ENCODE peak calls at places on chromosomes 1 and 21, in five cellular contexts. P is HEK293T, A is H1, M is GM12878, T is HepG2. H is an unnamed sample.

GRCh38 chr1:7549277-7549676 is 221.8 kb upstream of the VAMP3 start:
- DNase-seq in P (no peak), A (no peak), M (peak), T (no peak), H (no peak)

GRCh38 chr1:234001817-234002216 is 97.3 kb downstream of the SLC35F3 start:
- DNase-seq in P (no peak), A (no peak), M (no peak), T (no peak), H (no peak)

GRCh38 chr21:36478207-36478701 is 1.7 kb downstream of the CLDN14 start:
- DNase-seq in P (no peak), A (no peak), M (no peak), T (no peak), H (no peak)

GRCh38 chr1:64348887-64349648 is 120.9 kb upstream of the CACHD1 start:
- DNase-seq in P (no peak), A (no peak), M (no peak), T (no peak), H (no peak)

GRCh38 chr1:40740039-40740991 is 43.3 kb upstream of the KCNQ4 start:
- DNase-seq in P (no peak), A (no peak), M (no peak), T (peak), H (no peak)

GRCh38 chr1:67479146-67479891 is 49.1 kb upstream of the SERBP1 start:
- DNase-seq in P (peak), A (no peak), M (no peak), T (no peak), H (no peak)

GRCh38 chr1:46420533-46420915 is 26.4 kb downstream of the FAAH start:
- DNase-seq in P (no peak), A (no peak), M (no peak), T (no peak), H (no peak)

GRCh38 chr1:203036135-203036534 is 9.8 kb downstream of the PPFIA4 start:
- DNase-seq in P (no peak), A (no peak), M (no peak), T (no peak), H (no peak)

GRCh38 chr1:221097479-221098281 is 218.4 kb downstream of the HLX start:
- DNase-seq in P (no peak), A (no peak), M (no peak), T (no peak), H (no peak)

GRCh38 chr1:34785875-34786470 is 5.0 kb downstream of the GJB3 start:
- DNase-seq in P (no peak), A (no peak), M (no peak), T (no peak), H (no peak)

GRCh38 chr21:35578831-35579470 is 481.4 kb downstream of the SETD4 start:
- DNase-seq in P (no peak), A (no peak), M (no peak), T (peak), H (no peak)

GRCh38 chr1:15411593-15412487 is 2.2 kb downstream of the EFHD2 start:
- DNase-seq in P (no peak), A (no peak), M (no peak), T (no peak), H (no peak)

GRCh38 chr1:71330991-71331390 is 250.2 kb upstream of the ZRANB2 start:
- DNase-seq in P (no peak), A (no peak), M (no peak), T (no peak), H (no peak)

GRCh38 chr1:232186936-232187335 is 443.0 kb downstream of the SIPA1L2 start:
- DNase-seq in P (no peak), A (peak), M (no peak), T (no peak), H (no peak)

GRCh38 chr1:24557711-24558121 is 1.8 kb downstream of the NCMAP start:
- DNase-seq in P (no peak), A (no peak), M (no peak), T (no peak), H (no peak)

DNA sequence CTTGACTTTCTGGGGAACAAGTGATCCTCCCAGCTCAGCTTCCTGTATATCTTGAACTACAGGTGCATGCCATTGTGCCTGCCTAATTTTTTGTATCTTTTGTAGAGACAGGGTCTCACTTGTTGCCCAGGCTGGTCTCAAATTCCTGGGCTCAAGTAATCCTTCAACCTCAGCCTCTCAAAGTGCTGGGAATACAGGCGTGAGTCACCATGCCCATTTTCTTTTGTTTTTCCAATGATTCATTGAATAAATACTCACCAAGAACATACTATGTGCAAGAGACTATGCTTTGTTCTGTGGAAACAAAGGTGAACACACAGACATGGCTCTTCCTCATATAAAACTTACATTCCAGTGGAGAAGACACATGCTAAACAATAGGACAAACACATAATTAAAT is 407.8 kb upstream of the DAB1 start:
- DNase-seq in P (no peak), A (no peak), M (no peak), T (peak), H (no peak)
- TF ChIP-seq SUZ12 in P (no peak), A (no peak), M (no peak), T (no peak), H (no peak)

DNA sequence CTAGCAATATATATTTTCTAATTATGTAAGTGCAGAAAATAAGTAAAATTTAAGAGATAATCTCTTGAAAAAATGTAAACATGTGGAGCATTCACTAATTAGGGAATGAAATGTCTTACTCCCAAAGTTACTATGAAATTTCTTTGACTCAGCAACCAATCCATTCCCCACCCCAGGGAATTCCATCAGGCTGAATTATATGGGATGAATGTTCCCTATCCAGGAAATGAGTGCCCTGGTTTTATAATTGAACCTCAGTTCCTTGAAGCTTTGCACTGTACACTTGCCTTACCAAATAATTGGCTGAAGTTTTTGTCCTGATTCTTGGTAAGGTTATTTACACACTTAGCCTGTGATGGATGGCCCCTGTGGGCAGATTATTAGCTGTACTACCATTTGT is 267.2 kb downstream of the DNM3 start:
- DNase-seq in P (no peak), A (no peak), M (no peak), T (no peak), H (no peak)
- TF ChIP-seq SUZ12 in P (no peak), A (no peak), M (no peak), T (no peak), H (no peak)

GRCh38 chr1:10759413-10760200 is 36.8 kb downstream of the CASZ1 start:
- DNase-seq in P (no peak), A (no peak), M (no peak), T (peak), H (no peak)

GRCh38 chr1:10762875-10763274 is 33.6 kb downstream of the CASZ1 start:
- DNase-seq in P (no peak), A (no peak), M (no peak), T (no peak), H (no peak)

GRCh38 chr1:10760566-10761502 is 35.6 kb downstream of the CASZ1 start:
- DNase-seq in P (no peak), A (no peak), M (no peak), T (no peak), H (no peak)

GRCh38 chr1:10762153-10762523 is 34.3 kb downstream of the CASZ1 start:
- DNase-seq in P (no peak), A (no peak), M (no peak), T (no peak), H (no peak)

DNA sequence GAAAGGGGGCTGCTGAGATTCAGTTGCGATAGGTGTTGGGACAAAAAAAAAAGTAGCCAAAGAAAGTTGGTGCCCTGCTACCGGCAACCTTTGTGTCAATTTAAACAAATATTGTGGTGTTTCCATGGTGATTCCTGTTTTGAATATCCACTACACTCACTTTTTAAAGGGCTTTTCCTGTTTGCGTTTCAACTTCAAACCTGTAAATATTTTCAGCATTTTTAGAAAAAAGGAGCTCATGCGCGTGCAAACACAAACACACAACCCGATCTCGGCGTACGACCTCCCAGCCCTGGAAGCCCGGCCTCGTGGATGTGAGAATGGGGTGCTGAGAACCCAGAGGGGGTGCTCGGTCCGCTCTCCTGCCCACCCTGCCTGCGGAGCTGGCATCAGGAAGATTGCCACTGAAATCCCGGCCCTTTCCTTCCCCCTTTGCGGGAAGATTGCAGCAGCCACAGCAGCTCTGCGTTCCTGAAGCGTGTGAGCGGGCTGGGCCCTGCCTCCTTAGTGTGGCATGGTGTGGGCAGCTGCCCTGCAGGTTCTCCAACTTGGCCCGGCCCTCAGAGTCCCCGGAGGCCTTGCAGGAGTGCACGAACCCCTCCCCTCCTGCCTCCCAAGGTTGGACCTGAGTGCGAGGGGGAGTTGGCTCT is 34.8 kb downstream of the CASZ1 start:
- DNase-seq in P (no peak), A (no peak), M (no peak), T (peak), H (no peak)
- TF ChIP-seq SUZ12 in P (no peak), A (no peak), M (no peak), T (no peak), H (no peak)

GRCh38 chr1:93369734-93370133 is 24.0 kb downstream of the DR1 start:
- DNase-seq in P (no peak), A (no peak), M (no peak), T (no peak), H (no peak)

GRCh38 chr1:93374334-93375106 is 28.8 kb downstream of the DR1 start:
- DNase-seq in P (no peak), A (no peak), M (no peak), T (no peak), H (no peak)
- TF ChIP-seq SUZ12 in P (no peak), A (no peak), M (no peak), T (no peak), H (no peak)

GRCh38 chr1:113027008-113027407 is 46.0 kb upstream of the LRIG2 start:
- DNase-seq in P (no peak), A (no peak), M (no peak), T (peak), H (no peak)

GRCh38 chr1:113018911-113019310 is 54.1 kb upstream of the LRIG2 start:
- DNase-seq in P (no peak), A (no peak), M (no peak), T (peak), H (no peak)

GRCh38 chr1:113027449-113027848 is 45.5 kb upstream of the LRIG2 start:
- DNase-seq in P (no peak), A (peak), M (no peak), T (peak), H (peak)

GRCh38 chr1:113021430-113022085 is 51.4 kb upstream of the LRIG2 start:
- DNase-seq in P (no peak), A (no peak), M (no peak), T (peak), H (no peak)
- TF ChIP-seq SUZ12 in P (no peak), A (no peak), M (no peak), T (no peak), H (no peak)

GRCh38 chr1:160768295-160768657 is 27.7 kb upstream of the LY9 start:
- DNase-seq in P (peak), A (no peak), M (peak), T (peak), H (peak)
- TF ChIP-seq SUZ12 in P (no peak), A (no peak), M (no peak), T (no peak), H (no peak)

GRCh38 chr1:13730301-13730700 is 30.3 kb downstream of the PRDM2 start:
- DNase-seq in P (no peak), A (no peak), M (no peak), T (no peak), H (no peak)

GRCh38 chr1:13731897-13732296 is 31.9 kb downstream of the PRDM2 start:
- DNase-seq in P (no peak), A (no peak), M (no peak), T (no peak), H (no peak)

GRCh38 chr1:13732971-13733667 is 33.1 kb downstream of the PRDM2 start:
- DNase-seq in P (no peak), A (no peak), M (no peak), T (no peak), H (no peak)

GRCh38 chr1:13733705-13734104 is 33.7 kb downstream of the PRDM2 start:
- DNase-seq in P (no peak), A (no peak), M (no peak), T (no peak), H (no peak)

DNA sequence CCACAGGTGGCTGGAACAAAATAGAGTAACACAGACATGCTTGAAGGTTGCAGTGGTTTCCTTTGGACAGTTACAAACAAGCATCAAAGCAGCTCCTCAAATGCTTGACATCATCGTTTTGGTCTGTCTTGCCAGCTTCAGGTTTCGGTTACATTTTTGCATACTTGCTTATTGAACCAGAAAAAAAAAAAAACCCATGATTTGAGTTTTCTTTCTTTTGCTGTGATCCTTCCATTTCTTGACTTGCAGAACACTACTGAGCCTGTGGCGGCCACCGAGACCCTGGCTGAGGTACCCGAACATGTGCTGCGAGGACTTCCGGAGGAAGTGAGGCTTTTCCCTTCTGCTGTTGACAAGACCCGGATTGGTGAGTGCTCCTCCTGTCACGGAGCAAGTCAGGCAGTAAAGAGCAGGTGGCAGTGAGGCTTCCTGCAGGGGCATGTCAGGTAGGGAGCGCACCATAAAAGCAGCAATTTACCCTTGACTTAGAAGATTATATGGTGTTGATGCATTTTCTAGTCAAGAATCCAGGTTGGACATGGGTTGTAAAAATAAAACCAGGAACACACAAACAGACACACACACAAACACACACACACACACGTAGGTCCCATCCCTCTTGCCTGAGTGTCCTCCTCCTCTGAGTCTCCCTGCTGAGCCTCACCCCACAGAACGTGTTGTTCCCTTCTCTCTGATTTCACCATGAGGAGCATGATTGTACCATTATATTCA is 30.9 kb downstream of the PRDM2 start:
- DNase-seq in P (no peak), A (no peak), M (peak), T (no peak), H (no peak)
- TF ChIP-seq SUZ12 in P (no peak), A (no peak), M (no peak), T (no peak), H (no peak)

GRCh38 chr1:47621483-47621882 is 183.6 kb downstream of the FOXD2 start:
- DNase-seq in P (no peak), A (no peak), M (no peak), T (no peak), H (no peak)
- TF ChIP-seq SUZ12 in P (no peak), A (no peak), M (no peak), T (no peak), H (no peak)

GRCh38 chr1:99005537-99005942 is 879 bp upstream of the PLPPR5 start:
- DNase-seq in P (peak), A (no peak), M (no peak), T (no peak), H (no peak)
- TF ChIP-seq SUZ12 in P (no peak), A (no peak), M (no peak), T (no peak), H (no peak)

H was measured in NT2/D1.